ENCODE peak calls at places on chromosomes 13 and 19, in eight cellular contexts. T is PC-3; D is CD8-positive, alpha-beta T cell; A is fibroblast of mammary gland; U is NCI-H82; G is NCI-H1105 treated with DMSO at 0.1 percent for 48 hours; W is skeletal muscle cell; J is activated CD4-positive, CD25-positive, alpha-beta regulatory T cell treated with anti-CD3 and anti-CD28 coated beads, Interleukin-2, amount 50 U/mL, for 16 hours. N is an unnamed sample.

GRCh38 chr19:6440905-6441304 is 7.3 kb upstream of the SLC25A41 start:
- DNase-seq in T (no peak), D (no peak), A (no peak), U (no peak), G (no peak), W (no peak), J (no peak), N (no peak)

GRCh38 chr13:79988573-79988972 is 352.4 kb downstream of the SPRY2 start:
- DNase-seq in T (peak), D (no peak), A (peak), U (no peak), G (no peak), W (peak), J (no peak), N (peak)

GRCh38 chr13:44163108-44163507 is 210.5 kb upstream of the SERP2 start:
- DNase-seq in T (no peak), D (no peak), A (no peak), U (no peak), G (no peak), W (no peak), J (no peak), N (no peak)

GRCh38 chr13:32253911-32254399 is 61.2 kb downstream of the ZAR1L start:
- DNase-seq in T (no peak), D (no peak), A (no peak), U (no peak), G (no peak), W (no peak), J (no peak), N (no peak)

GRCh38 chr19:49340069-49340864 is 5.1 kb downstream of the CD37 start:
- DNase-seq in T (no peak), D (no peak), A (no peak), U (peak), G (peak), W (no peak), J (no peak), N (peak)

GRCh38 chr13:34863360-34864135 is 78.5 kb upstream of the NBEA start:
- DNase-seq in T (peak), D (no peak), A (peak), U (peak), G (no peak), W (peak), J (no peak), N (no peak)

GRCh38 chr19:5480427-5480836 is 25.2 kb downstream of the ZNRF4 start:
- DNase-seq in T (peak), D (no peak), A (peak), U (peak), G (no peak), W (no peak), J (no peak), N (no peak)

GRCh38 chr19:42052241-42052863 is 17.7 kb downstream of the GRIK5 start:
- DNase-seq in T (peak), D (no peak), A (no peak), U (peak), G (no peak), W (no peak), J (no peak), N (no peak)

GRCh38 chr13:40986328-40986856 is 32.7 kb downstream of the ELF1 start:
- DNase-seq in T (peak), D (no peak), A (peak), U (no peak), G (peak), W (no peak), J (no peak), N (no peak)

GRCh38 chr19:35903550-35904179 is 1.3 kb downstream of the HCST start:
- DNase-seq in T (peak), D (peak), A (peak), U (peak), G (no peak), W (peak), J (peak), N (peak)

GRCh38 chr13:78609464-78610205 is 6.3 kb upstream of the POU4F1 start:
- DNase-seq in T (no peak), D (no peak), A (no peak), U (peak), G (peak), W (no peak), J (no peak), N (no peak)

GRCh38 chr19:43576479-43576878 is 878 bp downstream of the PINLYP start:
- DNase-seq in T (no peak), D (no peak), A (no peak), U (no peak), G (no peak), W (no peak), J (no peak), N (no peak)

GRCh38 chr13:26305676-26306075 is 51.7 kb downstream of the CDK8 start:
- DNase-seq in T (no peak), D (no peak), A (no peak), U (no peak), G (no peak), W (no peak), J (no peak), N (no peak)

GRCh38 chr19:17112700-17113099 is 37.1 kb downstream of the MYO9B start:
- DNase-seq in T (no peak), D (no peak), A (no peak), U (no peak), G (no peak), W (no peak), J (no peak), N (no peak)

GRCh38 chr19:29672933-29673336 is 7.7 kb downstream of the PLEKHF1 start:
- DNase-seq in T (no peak), D (peak), A (no peak), U (no peak), G (no peak), W (no peak), J (peak), N (peak)

GRCh38 chr13:40777166-40777956 is 6.4 kb upstream of the MRPS31 start:
- DNase-seq in T (peak), D (peak), A (peak), U (peak), G (peak), W (no peak), J (no peak), N (peak)

GRCh38 chr19:8512115-8512967 is 1.6 kb downstream of the ZNF414 start:
- DNase-seq in T (peak), D (no peak), A (peak), U (peak), G (no peak), W (no peak), J (no peak), N (no peak)

GRCh38 chr19:31641591-31641990 is 292.4 kb upstream of the TSHZ3 start:
- DNase-seq in T (no peak), D (no peak), A (no peak), U (no peak), G (no peak), W (no peak), J (no peak), N (no peak)

GRCh38 chr19:14349426-14349825 is 31.8 kb upstream of the ADGRE5 start:
- DNase-seq in T (no peak), D (no peak), A (no peak), U (no peak), G (no peak), W (no peak), J (no peak), N (no peak)

GRCh38 chr13:77565635-77566034 is 30.1 kb downstream of the SCEL start:
- DNase-seq in T (peak), D (no peak), A (peak), U (peak), G (peak), W (no peak), J (no peak), N (no peak)

GRCh38 chr13:114334305-114335053 is 20.2 kb downstream of the CHAMP1 start:
- DNase-seq in T (no peak), D (no peak), A (no peak), U (no peak), G (no peak), W (no peak), J (no peak), N (no peak)

GRCh38 chr13:99757756-99758464 is 213.7 kb downstream of the ZIC5 start:
- DNase-seq in T (no peak), D (no peak), A (no peak), U (no peak), G (no peak), W (no peak), J (no peak), N (no peak)

GRCh38 chr19:49362048-49362925 is at the start of gene TEAD2:
- DNase-seq in T (peak), D (no peak), A (peak), U (peak), G (no peak), W (no peak), J (no peak), N (peak)

GRCh38 chr13:59391696-59392095 is 772.0 kb downstream of the DIAPH3 start:
- DNase-seq in T (peak), D (peak), A (peak), U (peak), G (peak), W (peak), J (no peak), N (no peak)

GRCh38 chr19:31613683-31614219 is 264.5 kb upstream of the TSHZ3 start:
- DNase-seq in T (no peak), D (no peak), A (no peak), U (no peak), G (no peak), W (no peak), J (no peak), N (no peak)

GRCh38 chr19:5642204-5642603 is 19.3 kb downstream of the SAFB start:
- DNase-seq in T (no peak), D (no peak), A (no peak), U (no peak), G (no peak), W (no peak), J (no peak), N (no peak)

GRCh38 chr13:40758811-40759210 is 12.2 kb downstream of the MRPS31 start:
- DNase-seq in T (no peak), D (no peak), A (no peak), U (no peak), G (no peak), W (no peak), J (no peak), N (no peak)

GRCh38 chr19:45079063-45079910 is at the start of gene GEMIN7:
- DNase-seq in T (peak), D (peak), A (peak), U (peak), G (peak), W (no peak), J (peak), N (peak)

GRCh38 chr19:32240316-32240715 is 105.1 kb upstream of the ZNF507 start:
- DNase-seq in T (no peak), D (no peak), A (no peak), U (no peak), G (no peak), W (no peak), J (no peak), N (no peak)

GRCh38 chr19:8204961-8205360 is 4.2 kb upstream of the CERS4 start:
- DNase-seq in T (peak), D (no peak), A (no peak), U (no peak), G (peak), W (no peak), J (no peak), N (no peak)

GRCh38 chr19:46624958-46625661 is at the start of gene PTGIR:
- DNase-seq in T (no peak), D (no peak), A (peak), U (peak), G (no peak), W (peak), J (no peak), N (no peak)

GRCh38 chr13:43132911-43133310 is 109.5 kb downstream of the DNAJC15 start:
- DNase-seq in T (no peak), D (no peak), A (no peak), U (peak), G (no peak), W (no peak), J (no peak), N (no peak)

GRCh38 chr19:3710265-3710812 is 2.2 kb downstream of the TJP3 start:
- DNase-seq in T (peak), D (no peak), A (peak), U (peak), G (peak), W (no peak), J (no peak), N (peak)

GRCh38 chr13:113349491-113349890 is 14.4 kb downstream of the GRTP1 start:
- DNase-seq in T (no peak), D (no peak), A (no peak), U (no peak), G (no peak), W (no peak), J (no peak), N (no peak)

GRCh38 chr13:113586661-113587479 is 2.3 kb downstream of the TFDP1 start:
- DNase-seq in T (no peak), D (no peak), A (no peak), U (no peak), G (no peak), W (no peak), J (no peak), N (peak)

GRCh38 chr19:46196410-46197124 is 33.0 kb upstream of the IGFL1 start:
- DNase-seq in T (no peak), D (no peak), A (no peak), U (no peak), G (no peak), W (no peak), J (no peak), N (no peak)

GRCh38 chr13:78476910-78477309 is 126.4 kb downstream of the POU4F1 start:
- DNase-seq in T (no peak), D (no peak), A (no peak), U (no peak), G (no peak), W (no peak), J (no peak), N (no peak)

GRCh38 chr13:48818495-48818961 is 157.2 kb upstream of the FNDC3A start:
- DNase-seq in T (peak), D (no peak), A (peak), U (no peak), G (no peak), W (peak), J (no peak), N (no peak)

GRCh38 chr19:29485293-29485692 is 40.5 kb upstream of the VSTM2B start:
- DNase-seq in T (no peak), D (no peak), A (no peak), U (no peak), G (no peak), W (no peak), J (no peak), N (no peak)

GRCh38 chr19:6616011-6616410 is 25.1 kb upstream of the CD70 start:
- DNase-seq in T (peak), D (no peak), A (peak), U (no peak), G (no peak), W (no peak), J (no peak), N (no peak)

N was measured in Peyer's patch.